ENCODE peak calls at places on chromosomes 13 and 19, in nine cellular contexts. M is HFF-Myc, X is brain microvascular endothelial cell, N is AG04449, Y is choroid plexus epithelial cell, S is IMR-90, I is fibroblast of lung, O is heart right ventricle, Z is foreskin fibroblast. J is an unnamed sample.
A peak's percentile ranks its signal among the peaks of the same experiment; 100 is the strongest.

GRCh38 chr19:7894612-7895309 is 6.5 kb downstream of the LRRC8E start:
- DNase-seq in M (no peak), X (no peak), N (no peak), Y (no peak), S (no peak), I (no peak), O (no peak), Z (no peak), J (no peak)

GRCh38 chr19:44725251-44725650 is 23.3 kb upstream of the BCL3 start:
- DNase-seq in M (no peak), X (no peak), N (no peak), Y (no peak), S (no peak), I (no peak), O (peak; percentile 52), Z (no peak), J (no peak)

GRCh38 chr19:46692918-46693722 is 23.8 kb downstream of the PRKD2 start:
- DNase-seq in M (no peak), X (no peak), N (no peak), Y (no peak), S (no peak), I (no peak), O (no peak), Z (no peak), J (no peak)

GRCh38 chr13:83941669-83942335 is 59.5 kb upstream of the SLITRK1 start:
- DNase-seq in M (peak; percentile 2), X (no peak), N (no peak), Y (no peak), S (no peak), I (peak; percentile 21), O (no peak), Z (no peak), J (no peak)

GRCh38 chr19:5713228-5713627 is 6.7 kb downstream of the LONP1 start:
- DNase-seq in M (no peak), X (no peak), N (no peak), Y (no peak), S (no peak), I (no peak), O (no peak), Z (no peak), J (no peak)

GRCh38 chr13:27309967-27310598 is 39.5 kb downstream of the RASL11A start:
- DNase-seq in M (no peak), X (peak; percentile 12), N (no peak), Y (peak; percentile 22), S (peak; percentile 57), I (peak; percentile 23), O (no peak), Z (peak; percentile 16), J (no peak)

GRCh38 chr19:37855098-37855497 is 51.3 kb downstream of the WDR87 start:
- DNase-seq in M (no peak), X (peak; percentile 2), N (no peak), Y (peak; percentile 41), S (peak; percentile 17), I (peak; percentile 70), O (peak; percentile 61), Z (peak; percentile 23), J (no peak)

GRCh38 chr13:109610517-109610916 is 175.9 kb downstream of the IRS2 start:
- DNase-seq in M (no peak), X (no peak), N (no peak), Y (peak; percentile 26), S (no peak), I (no peak), O (peak; percentile 37), Z (no peak), J (no peak)

GRCh38 chr19:1427221-1427620 is 11.0 kb upstream of the RPS15 start:
- DNase-seq in M (no peak), X (no peak), N (no peak), Y (no peak), S (no peak), I (no peak), O (no peak), Z (no peak), J (no peak)

GRCh38 chr13:28953714-28954113 is 133.6 kb downstream of the MTUS2 start:
- DNase-seq in M (no peak), X (no peak), N (no peak), Y (no peak), S (no peak), I (no peak), O (no peak), Z (no peak), J (no peak)

GRCh38 chr13:78689011-78689410 is 30.1 kb upstream of the OBI1 start:
- DNase-seq in M (no peak), X (no peak), N (no peak), Y (peak; percentile 10), S (no peak), I (no peak), O (no peak), Z (no peak), J (no peak)

GRCh38 chr19:6100284-6100915 is 9.9 kb downstream of the RFX2 start:
- DNase-seq in M (no peak), X (no peak), N (no peak), Y (no peak), S (no peak), I (no peak), O (peak; percentile 16), Z (no peak), J (no peak)

GRCh38 chr19:31354316-31354715 is 5.1 kb upstream of the TSHZ3 start:
- DNase-seq in M (no peak), X (no peak), N (no peak), Y (no peak), S (no peak), I (no peak), O (no peak), Z (no peak), J (no peak)

GRCh38 chr19:31356587-31357314 is 7.5 kb upstream of the TSHZ3 start:
- DNase-seq in M (no peak), X (no peak), N (no peak), Y (no peak), S (no peak), I (peak; percentile 33), O (peak; percentile 51), Z (no peak), J (no peak)

GRCh38 chr19:31354919-31355318 is 5.7 kb upstream of the TSHZ3 start:
- DNase-seq in M (no peak), X (no peak), N (no peak), Y (no peak), S (no peak), I (no peak), O (no peak), Z (no peak), J (no peak)

GRCh38 chr19:31355330-31356289 is 6.4 kb upstream of the TSHZ3 start:
- DNase-seq in M (no peak), X (no peak), N (no peak), Y (no peak), S (no peak), I (peak; percentile 38), O (no peak), Z (no peak), J (no peak)

DNA sequence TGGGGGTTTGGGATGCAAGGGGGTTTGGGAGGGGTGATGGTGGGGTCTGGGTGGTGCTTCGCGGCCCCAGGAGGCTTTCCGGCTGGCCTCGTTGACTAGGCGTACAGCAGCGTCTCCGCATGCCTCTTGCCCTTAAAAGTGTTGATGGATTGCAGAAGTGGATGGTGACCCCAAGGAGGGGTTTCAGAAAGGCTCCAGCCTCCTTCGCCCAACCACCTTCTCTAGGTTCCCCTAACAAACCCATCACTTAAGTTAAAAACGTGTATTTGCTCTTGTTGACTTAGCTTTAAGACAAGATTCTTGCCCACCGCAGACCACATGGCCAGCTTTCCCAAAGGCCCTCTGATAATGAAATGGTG is 8.1 kb upstream of the TSHZ3 start:
- DNase-seq in M (no peak), X (no peak), N (no peak), Y (no peak), S (no peak), I (no peak), O (no peak), Z (no peak), J (no peak)
- TF ChIP-seq CTCF in M (no peak), X (no peak), N (no peak), Y (no peak), S (no peak), I (no peak), O (peak; percentile 3), Z (no peak), J (no peak)

DNA sequence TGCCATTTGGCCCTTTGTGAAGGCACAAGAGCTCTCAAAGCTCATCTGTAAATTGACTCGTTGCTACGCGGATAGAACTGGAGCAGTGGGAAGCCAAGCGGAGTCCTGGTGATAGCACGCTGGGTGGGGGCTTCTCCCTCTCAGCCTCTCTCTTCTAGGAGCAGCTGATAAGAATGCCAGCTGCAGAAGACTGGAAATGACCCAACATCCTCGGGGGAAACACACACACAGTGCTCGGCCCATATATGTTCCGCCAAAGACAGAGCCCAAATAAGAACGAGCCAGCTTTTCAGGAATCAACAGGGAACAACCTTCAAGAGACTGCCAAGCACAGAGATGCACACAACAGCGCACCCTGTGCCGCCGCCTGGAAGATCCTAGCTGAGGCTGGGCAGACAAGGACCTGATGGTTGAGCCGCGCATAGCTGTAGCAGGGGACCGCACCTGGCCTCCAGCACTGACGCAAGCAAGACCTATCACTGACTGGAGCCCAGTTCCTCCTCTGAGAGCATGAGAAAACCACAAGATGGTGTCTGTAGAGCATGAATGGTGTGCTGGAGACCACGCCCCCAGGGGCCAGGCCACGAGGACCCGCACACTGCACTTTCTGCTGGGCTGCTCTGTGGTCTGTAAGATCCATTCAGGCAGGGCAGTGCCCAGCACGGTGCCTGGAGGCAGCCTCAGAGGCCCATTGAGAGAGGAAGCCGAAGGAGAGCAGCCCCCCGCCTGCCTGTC is 16.0 kb upstream of the SLC35E1 start:
- DNase-seq in M (no peak), X (no peak), N (no peak), Y (no peak), S (peak; percentile 19), I (peak; percentile 50), O (peak; percentile 34), Z (no peak), J (no peak)
- H3K4me3 ChIP-seq in M (no peak overlapping the region), X (no peak overlapping the region), N (no peak overlapping the region), Y (no peak overlapping the region), S (no peak overlapping the region), I (no peak overlapping the region), O (peak overlapping the region; percentile 35), Z (no peak overlapping the region), J (no peak overlapping the region)

DNA sequence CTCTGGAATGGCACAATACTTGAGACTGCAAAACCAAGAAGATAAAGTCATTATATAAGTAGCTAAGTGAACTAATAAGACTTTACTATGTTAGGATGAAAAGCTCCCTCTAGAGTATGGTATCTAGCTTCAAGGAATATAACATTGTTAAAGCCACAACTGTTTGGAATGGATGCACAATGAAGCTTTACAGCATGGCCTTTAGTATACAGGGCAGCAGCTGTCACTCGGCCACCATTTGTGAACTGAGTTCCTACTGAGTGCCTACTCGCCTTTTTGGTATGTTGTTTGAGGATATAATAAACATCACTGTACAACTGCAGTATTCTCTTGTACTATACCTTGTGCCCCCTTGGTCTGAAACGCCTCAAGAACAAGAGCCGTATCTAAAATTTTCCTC is 6.8 kb downstream of the ALG5 start:
- DNase-seq in M (no peak), X (no peak), N (no peak), Y (peak; percentile 12), S (peak; percentile 22), I (no peak), O (no peak), Z (no peak), J (no peak)
- TF ChIP-seq CTCF in M (no peak), X (no peak), N (no peak), Y (no peak), S (no peak), I (no peak), O (no peak), Z (no peak), J (no peak)

DNA sequence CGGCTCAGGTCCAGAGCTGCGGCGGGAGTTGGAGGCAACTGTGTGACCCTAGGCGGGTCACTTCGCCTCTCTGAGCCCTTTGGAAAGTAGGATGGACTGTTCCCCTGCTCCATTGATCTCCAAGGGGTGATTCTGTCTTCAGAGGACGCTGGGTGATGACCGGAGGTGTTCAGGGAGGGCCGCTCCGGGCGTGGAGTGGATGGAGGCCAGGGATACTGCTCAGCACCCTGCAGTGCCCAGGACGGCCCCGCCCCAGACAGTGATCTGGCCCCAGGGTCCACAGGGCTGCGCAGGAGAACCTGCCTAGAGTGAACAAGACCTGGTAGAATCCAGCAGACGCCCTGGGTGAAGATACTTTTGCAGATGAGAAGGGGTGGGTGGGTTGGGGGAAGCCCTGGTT is 7.0 kb downstream of the NCLN start:
- DNase-seq in M (no peak), X (no peak), N (no peak), Y (no peak), S (no peak), I (no peak), O (no peak), Z (no peak), J (no peak)
- H3K4me3 ChIP-seq in M (no peak overlapping the region), X (no peak overlapping the region), N (no peak overlapping the region), Y (no peak overlapping the region), S (no peak overlapping the region), I (no peak overlapping the region), O (no peak overlapping the region), Z (no peak overlapping the region), J (no peak overlapping the region)

J was measured in epithelial cell of proximal tubule.